ENCODE peak calls at places on chromosomes 7 and 10, in ten cellular contexts. T, E, F, U, N, Y, L, Q, D and G are unnamed samples.
A peak's percentile ranks its signal among the peaks of the same experiment; 100 is the strongest.

GRCh38 chr7:155963356-155963755 is 151.1 kb upstream of the SHH start:
- DNase-seq in F (no peak), E (no peak), L (no peak), N (no peak), U (no peak), D (no peak), Q (no peak), Y (no peak), T (no peak), G (no peak)

GRCh38 chr10:117442944-117443676 is 67.9 kb upstream of the PDZD8 start:
- DNase-seq in U (peak; percentile 81), E (peak; percentile 72), T (no peak), Y (peak; percentile 89), L (peak; percentile 93), N (peak; percentile 71), D (no peak), F (peak; percentile 89), Q (peak; percentile 72), G (peak; percentile 75)

GRCh38 chr10:114816308-114816707 is 5.3 kb upstream of the FHIP2A start:
- DNase-seq in D (no peak), N (no peak), T (no peak), U (no peak), Q (no peak), L (no peak), F (no peak), E (no peak), Y (no peak), G (no peak)

GRCh38 chr7:3092468-3092867 is 48.8 kb upstream of the CARD11 start:
- DNase-seq in T (no peak), L (peak; percentile 14), E (peak; percentile 62), F (no peak), N (no peak), Y (no peak), Q (no peak), U (peak; percentile 57), D (no peak), G (peak; percentile 73)

GRCh38 chr10:43610636-43611035 is 4.4 kb downstream of the ZNF485 start:
- DNase-seq in U (peak; percentile 49), D (no peak), N (no peak), L (no peak), F (no peak), E (no peak), T (no peak), Y (no peak), Q (no peak), G (no peak)

GRCh38 chr7:594920-595620 is 75.4 kb upstream of the PDGFA start:
- DNase-seq in N (no peak), T (no peak), Q (no peak), Y (no peak), L (no peak), F (no peak), U (no peak), D (no peak), E (peak; percentile 22), G (no peak)

GRCh38 chr10:91604462-91604935 is 28.4 kb downstream of the PPP1R3C start:
- DNase-seq in E (no peak), Y (no peak), U (peak; percentile 48), Q (no peak), N (no peak), L (no peak), T (no peak), D (no peak), F (no peak), G (no peak)

GRCh38 chr7:123346771-123347170 is 147.0 kb upstream of the SLC13A1 start:
- DNase-seq in Q (no peak), N (no peak), Y (no peak), T (no peak), L (no peak), D (no peak), U (no peak), F (no peak), E (no peak), G (no peak)

GRCh38 chr10:70052462-70053211 is at the start of gene MACROH2A2:
- DNase-seq in U (peak; percentile 72), Q (peak; percentile 69), N (peak; percentile 70), L (peak; percentile 52), F (peak; percentile 82), E (peak; percentile 70), Y (peak; percentile 49), T (no peak), D (no peak), G (peak; percentile 30)

GRCh38 chr10:70055550-70055949 is 2.9 kb downstream of the MACROH2A2 start:
- DNase-seq in N (no peak), F (no peak), D (no peak), Q (no peak), L (no peak), U (peak; percentile 10), E (no peak), T (no peak), Y (no peak), G (no peak)

GRCh38 chr10:70053212-70053895 is 708 bp downstream of the MACROH2A2 start:
- DNase-seq in T (no peak), L (no peak), D (no peak), E (peak; percentile 50), Y (peak; percentile 5), N (peak; percentile 46), Q (peak; percentile 39), U (peak; percentile 19), F (peak; percentile 62), G (peak; percentile 42)

GRCh38 chr10:70054902-70055301 is 2.3 kb downstream of the MACROH2A2 start:
- DNase-seq in N (no peak), L (no peak), Q (no peak), U (peak; percentile 10), T (no peak), F (no peak), E (no peak), Y (no peak), D (no peak), G (no peak)

DNA sequence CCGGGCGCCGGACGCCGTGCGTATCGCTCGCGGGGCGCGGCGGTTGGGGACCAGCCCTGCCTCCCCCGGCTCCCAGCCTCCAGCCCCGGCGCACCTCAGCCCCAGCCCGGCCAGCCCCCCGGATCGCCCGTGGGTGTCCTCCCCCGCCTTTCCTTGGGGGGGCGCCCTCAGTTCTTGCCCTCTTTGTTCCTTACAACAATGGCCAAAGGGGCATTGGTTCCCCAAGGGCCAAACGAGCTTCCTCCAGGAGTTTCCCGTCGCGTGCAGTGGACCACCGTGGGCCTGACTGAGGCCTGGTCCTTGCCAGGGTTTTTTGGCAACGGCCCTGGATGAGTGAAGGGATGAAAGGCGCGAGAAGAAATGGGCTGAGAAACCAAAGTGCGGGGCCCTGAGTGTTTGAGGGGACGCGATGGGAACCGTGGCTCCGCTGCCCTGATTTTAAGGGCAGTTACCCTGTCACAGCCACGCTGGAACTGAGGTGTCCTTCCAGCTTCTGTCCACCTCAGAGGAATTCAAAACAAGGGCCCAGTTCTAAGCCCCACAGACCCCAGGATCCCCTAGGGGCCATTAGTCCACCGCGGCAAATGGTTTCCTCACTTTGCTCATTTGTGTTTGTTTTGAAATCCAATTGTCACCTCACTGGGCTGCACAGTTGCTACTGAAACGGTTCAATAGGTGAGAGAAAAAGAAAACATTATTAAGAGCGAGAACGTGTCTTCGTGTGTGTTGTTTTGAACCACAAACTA is 1.4 kb downstream of the MACROH2A2 start:
- DNase-seq in F (peak; percentile 45), E (peak; percentile 28), Q (peak; percentile 37), D (no peak), L (no peak), Y (no peak), T (no peak), N (peak; percentile 51), U (peak; percentile 11), G (no peak)
- TF ChIP-seq CTCF in F (peak; percentile 31), E (peak; percentile 6), Q (peak; percentile 67), D (peak; percentile 35), L (no peak), Y (no peak), T (peak; percentile 36), N (peak; percentile 71), U (peak; percentile 40), G (no peak)

GRCh38 chr7:144057954-144058353 is 9.2 kb downstream of the OR2A5 start:
- DNase-seq in F (no peak), D (no peak), L (no peak), E (no peak), Q (no peak), N (no peak), T (no peak), Y (peak; percentile 79), U (peak; percentile 68), G (no peak)

GRCh38 chr7:144069511-144069910 is at the start of gene OR2A25:
- DNase-seq in U (no peak), L (no peak), Q (no peak), E (no peak), Y (no peak), T (no peak), N (no peak), D (no peak), F (no peak), G (no peak)

DNA sequence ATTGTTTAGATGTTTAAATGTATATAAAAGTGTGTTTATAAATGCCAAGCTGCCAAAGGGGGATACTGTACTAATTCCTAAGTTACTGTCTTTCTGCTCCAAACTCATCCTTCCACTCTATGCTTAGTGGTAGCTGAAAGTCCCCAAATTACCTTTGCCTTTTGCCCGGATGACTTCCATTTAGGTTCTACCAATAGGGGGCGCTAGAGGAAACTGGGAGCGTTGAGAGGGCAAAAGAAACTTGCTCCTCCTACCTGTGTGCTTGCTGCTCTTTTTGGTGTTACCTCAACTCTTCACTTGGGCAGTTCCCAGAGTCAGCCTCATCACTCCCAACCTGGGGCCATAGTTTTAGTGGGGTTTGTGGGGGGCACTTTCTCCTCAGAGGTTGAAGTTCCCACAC is 5.9 kb upstream of the OR2A25 start:
- DNase-seq in T (no peak), N (no peak), Q (no peak), Y (no peak), D (no peak), U (no peak), L (no peak), F (no peak), E (no peak), G (no peak)
- TF ChIP-seq CTCF in T (no peak), N (peak; percentile 71), Q (peak; percentile 44), Y (peak; percentile 37), D (no peak), U (peak; percentile 51), L (no peak), F (peak; percentile 28), E (no peak), G (peak; percentile 32)

GRCh38 chr10:46223064-46223480 is 63.7 kb upstream of the ANTXRL start:
- DNase-seq in T (no peak), U (no peak), N (no peak), F (no peak), Q (no peak), Y (no peak), D (no peak), E (no peak), L (no peak), G (no peak)
- TF ChIP-seq CTCF in T (no peak), U (peak; percentile 32), N (no peak), F (no peak), Q (no peak), Y (no peak), D (peak; percentile 0), E (no peak), L (no peak), G (peak; percentile 33)

DNA sequence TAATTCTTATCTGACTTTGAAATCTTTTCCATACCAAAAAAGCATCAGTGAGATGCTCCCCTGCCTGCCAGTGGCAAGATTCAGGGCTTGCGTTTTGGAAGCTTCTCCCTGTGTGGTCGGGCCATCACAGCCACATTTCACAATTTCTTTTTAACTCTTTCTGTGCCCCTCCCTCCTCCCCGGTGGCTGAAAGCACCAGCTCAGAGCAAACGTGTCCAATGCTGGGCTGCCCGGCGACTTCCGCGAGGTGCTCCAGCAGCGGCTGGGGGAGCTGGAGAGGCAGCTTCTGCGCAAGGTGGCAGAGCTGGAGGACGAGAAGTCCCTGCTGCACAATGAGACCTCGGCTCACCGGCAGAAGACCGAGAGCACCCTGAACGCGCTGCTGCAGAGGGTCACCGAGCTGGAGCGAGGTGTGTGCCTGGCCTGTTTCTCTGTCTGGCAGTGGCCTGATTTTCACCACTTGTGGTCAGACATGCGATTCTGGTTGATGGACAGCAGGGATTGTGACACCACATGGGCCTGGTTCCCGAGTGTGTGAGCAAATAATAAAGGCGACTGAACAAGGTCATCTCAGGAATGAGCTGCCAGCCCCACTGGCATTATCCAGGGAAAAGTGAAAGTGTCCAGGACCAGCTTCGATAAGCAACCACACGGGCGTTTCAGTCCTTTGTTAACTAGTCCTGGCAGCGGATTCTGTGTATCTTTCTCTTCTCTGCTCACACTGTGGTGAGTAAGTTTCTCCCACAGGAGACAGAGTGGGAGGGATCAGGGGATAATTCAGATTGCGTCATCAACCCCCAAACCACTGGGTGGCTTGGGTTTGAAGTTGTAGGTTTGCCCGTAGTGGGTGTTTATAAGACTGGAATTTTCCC is 2.6 kb downstream of the NPTX2 start:
- DNase-seq in D (no peak), T (no peak), F (peak; percentile 48), L (no peak), E (peak; percentile 54), Q (no peak), Y (peak; percentile 3), U (no peak), N (no peak), G (no peak)
- TF ChIP-seq CTCF in D (no peak), T (no peak), F (no peak), L (no peak), E (no peak), Q (no peak), Y (no peak), U (no peak), N (no peak), G (no peak)